ENCODE peak calls at places on chromosomes 11 and 22, in four cellular contexts. O is prostate gland, X is lung, W is H1. F is an unnamed sample.

GRCh38 chr22:26642465-26643367 is 14.7 kb upstream of the MIAT start:
- DNase-seq in O (no peak), W (peak; percentile 64), X (no peak), F (no peak)

GRCh38 chr11:66956689-66957290 is 1.4 kb downstream of the PC start:
- DNase-seq in X (no peak), W (no peak), O (no peak), F (no peak)

GRCh38 chr11:27388869-27389268 is 25.9 kb upstream of the CCDC34 start:
- DNase-seq in X (no peak), W (no peak), O (no peak), F (no peak)

GRCh38 chr11:122646549-122647340 is 8.8 kb upstream of the UBASH3B start:
- DNase-seq in O (no peak), W (no peak), X (no peak), F (no peak)

GRCh38 chr11:16739326-16739875 is 954 bp downstream of the C11orf58 start:
- DNase-seq in X (no peak), O (no peak), W (no peak), F (no peak)

GRCh38 chr11:1234771-1235614 is 12.1 kb downstream of the MUC5B start:
- DNase-seq in O (no peak), X (no peak), W (peak; percentile 36), F (no peak)

GRCh38 chr11:10938650-10939387 is 81.0 kb upstream of the ZBED5 start:
- DNase-seq in O (no peak), W (no peak), X (no peak), F (no peak)

GRCh38 chr11:2591805-2592204 is 108.0 kb downstream of the KCNQ1OT1 start:
- DNase-seq in O (no peak), X (no peak), W (no peak), F (no peak)

GRCh38 chr11:86919557-86920210 is 35.5 kb downstream of the FZD4 start:
- DNase-seq in X (no peak), W (no peak), O (no peak), F (no peak)

GRCh38 chr11:112025682-112026081 is 474 bp downstream of the DLAT start:
- DNase-seq in O (no peak), W (no peak), X (no peak), F (no peak)

GRCh38 chr22:39068033-39068785 is 8.9 kb upstream of the APOBEC3G start:
- DNase-seq in O (no peak), X (no peak), W (no peak), F (no peak)

GRCh38 chr11:118536726-118537125 is 5.7 kb downstream of the TMEM25 start:
- DNase-seq in O (no peak), X (no peak), W (no peak), F (no peak)

GRCh38 chr11:6357222-6357621 is 33.1 kb upstream of the SMPD1 start:
- DNase-seq in O (no peak), X (peak; percentile 34), W (no peak), F (no peak)

GRCh38 chr11:86204356-86204755 is 40.2 kb upstream of the EED start:
- DNase-seq in W (no peak), O (no peak), X (no peak), F (no peak)

GRCh38 chr22:38203090-38203810 is 1.5 kb downstream of the MAFF start:
- DNase-seq in W (peak; percentile 73), O (peak; percentile 78), X (peak; percentile 63), F (no peak)

GRCh38 chr11:34339149-34340064 is 18.4 kb downstream of the ABTB2 start:
- DNase-seq in O (no peak), W (no peak), X (no peak), F (no peak)

GRCh38 chr11:31822604-31823371 is 11.7 kb upstream of the PAX6 start:
- DNase-seq in X (no peak), O (no peak), W (peak; percentile 63), F (no peak)

GRCh38 chr22:28931844-28932561 is 48.6 kb downstream of the ZNRF3 start:
- DNase-seq in W (no peak), O (no peak), X (no peak), F (no peak)

GRCh38 chr11:33542921-33543320 is 157.7 kb downstream of the C11orf91 start:
- DNase-seq in X (peak; percentile 54), O (peak; percentile 8), W (peak; percentile 82), F (no peak)

GRCh38 chr11:38330578-38330977 is 1732.5 kb upstream of the RAG2 start:
- DNase-seq in W (no peak), X (no peak), O (no peak), F (no peak)

GRCh38 chr11:60914620-60915249 is 777 bp downstream of the TMEM109 start:
- DNase-seq in W (peak; percentile 65), O (no peak), X (no peak), F (no peak)

GRCh38 chr11:60913793-60914619 is at the start of gene TMEM109:
- DNase-seq in W (peak; percentile 90), O (peak; percentile 90), X (peak; percentile 87), F (no peak)

GRCh38 chr11:60910711-60911366 is 3.1 kb upstream of the TMEM109 start:
- DNase-seq in X (no peak), W (no peak), O (no peak), F (no peak)

GRCh38 chr11:60912223-60912850 is 1.6 kb upstream of the TMEM109 start:
- DNase-seq in W (no peak), X (no peak), O (no peak), F (no peak)

GRCh38 chr11:60912851-60913550 is 957 bp upstream of the TMEM109 start:
- DNase-seq in W (no peak), O (peak; percentile 56), X (no peak), F (no peak)
- H3K4me3 ChIP-seq in W (no peak overlapping the region), O (peak overlapping the region; percentile 77), X (no peak overlapping the region), F (peak overlapping the region; percentile 77)

DNA sequence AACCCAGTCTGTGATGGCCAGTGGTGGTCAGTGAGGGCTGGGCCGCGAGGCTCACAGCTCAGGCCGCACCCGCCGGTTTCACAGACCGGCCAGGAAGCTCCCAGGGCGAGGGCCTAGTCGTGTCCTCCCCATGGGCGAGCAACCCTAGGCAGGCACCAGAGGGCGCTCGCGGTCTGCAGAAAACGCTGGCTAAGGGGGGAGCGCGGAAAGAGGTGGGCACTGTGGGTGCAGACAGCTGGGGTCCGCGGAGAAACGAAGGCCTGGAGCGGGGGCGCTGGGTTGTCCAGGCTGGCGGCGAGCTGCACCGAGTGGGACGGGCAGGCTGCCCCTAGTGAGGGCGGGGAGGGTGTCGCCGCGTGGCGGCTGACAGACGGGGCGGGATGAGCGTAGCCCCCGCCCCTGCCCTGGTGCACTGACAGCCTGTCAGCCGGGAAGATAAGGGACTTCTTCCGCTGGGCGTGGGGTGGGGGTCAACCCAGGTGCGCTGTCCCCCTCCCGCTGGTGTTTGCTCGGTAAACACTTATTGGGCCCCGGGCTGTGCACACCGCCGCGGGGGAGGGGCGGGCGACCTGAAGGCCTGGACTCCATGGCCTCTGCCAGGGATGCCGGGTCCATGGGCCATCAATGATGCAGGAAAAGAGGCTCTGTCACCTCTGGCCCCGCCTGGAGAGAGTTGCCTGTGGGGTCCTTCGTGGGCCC is 7.5 kb downstream of the GP1BB start:
- DNase-seq in W (peak; percentile 97), O (peak; percentile 79), X (peak; percentile 84), F (no peak)
- H3K4me3 ChIP-seq in W (peak overlapping the region; percentile 29), O (peak overlapping the region; percentile 28), X (no peak overlapping the region), F (no peak overlapping the region)

GRCh38 chr11:68495872-68496271 is 35.3 kb downstream of the PPP6R3 start:
- DNase-seq in W (no peak), O (no peak), X (no peak), F (no peak)

GRCh38 chr11:68498903-68499883 is 38.6 kb downstream of the PPP6R3 start:
- DNase-seq in X (no peak), W (no peak), O (no peak), F (no peak)

GRCh38 chr11:68495330-68495729 is 34.8 kb downstream of the PPP6R3 start:
- DNase-seq in X (no peak), O (no peak), W (no peak), F (no peak)

GRCh38 chr11:68497761-68498160 is 37.2 kb downstream of the PPP6R3 start:
- DNase-seq in O (no peak), X (no peak), W (no peak), F (no peak)

DNA sequence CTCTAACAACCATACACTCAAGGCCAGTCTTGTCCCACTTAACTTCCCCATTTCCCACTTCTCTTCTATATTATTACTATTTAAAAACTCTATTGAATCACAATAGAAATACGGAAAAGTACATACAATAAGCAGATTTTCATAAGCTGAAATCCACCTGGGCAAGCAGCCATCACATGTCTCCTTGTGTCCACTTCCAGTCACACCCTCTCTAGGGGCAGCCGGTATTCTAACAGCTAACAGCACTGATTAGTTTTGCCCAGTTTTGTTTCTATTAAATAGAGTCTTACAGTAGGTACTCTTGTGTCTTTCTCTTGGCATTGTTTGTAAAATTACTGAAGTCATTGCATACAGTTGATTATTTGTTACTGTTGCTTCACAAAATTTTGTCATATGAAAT is 37.8 kb downstream of the PPP6R3 start:
- DNase-seq in O (peak; percentile 42), X (no peak), W (no peak), F (no peak)
- H3K4me3 ChIP-seq in O (no peak overlapping the region), X (no peak overlapping the region), W (no peak overlapping the region), F (no peak overlapping the region)

DNA sequence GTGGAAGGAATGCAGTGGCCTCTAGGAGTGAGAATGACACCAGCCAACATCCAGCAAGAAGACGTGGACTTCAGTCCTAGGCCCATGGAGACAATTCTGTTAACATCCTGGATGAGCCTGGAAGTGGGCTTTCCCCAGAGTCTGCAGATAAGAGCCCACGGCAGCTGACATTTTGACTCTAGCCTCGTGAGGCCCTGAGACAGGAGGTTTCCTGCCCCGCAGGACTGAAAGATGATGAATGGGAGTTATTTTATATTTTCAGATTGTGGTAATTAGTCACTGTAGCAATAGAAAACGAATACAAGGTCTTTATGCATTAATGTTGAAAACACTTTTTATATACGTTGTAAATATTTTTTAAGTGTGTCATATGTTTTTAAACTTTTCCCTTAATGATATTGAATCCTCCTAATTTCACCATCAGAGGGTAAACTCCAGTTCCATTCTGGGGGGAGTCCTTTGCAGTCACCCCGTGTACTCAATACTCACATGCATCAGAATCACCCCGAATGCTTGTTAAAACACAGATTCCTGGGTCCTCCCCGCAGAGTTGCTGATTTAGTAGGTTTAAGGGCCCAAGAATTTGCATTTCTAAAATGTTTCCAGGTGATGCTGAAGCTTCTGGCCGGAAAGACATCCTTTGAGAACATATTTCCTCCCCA is 545 bp upstream of the TPCN2 start:
- DNase-seq in X (no peak), O (no peak), W (no peak), F (no peak)
- H3K4me3 ChIP-seq in X (no peak overlapping the region), O (peak overlapping the region; percentile 89), W (no peak overlapping the region), F (peak overlapping the region; percentile 88)

GRCh38 chr11:15605094-15605493 is 490.4 kb downstream of the INSC start:
- DNase-seq in O (no peak), X (no peak), W (no peak), F (no peak)

GRCh38 chr11:15599376-15599775 is 484.7 kb downstream of the INSC start:
- DNase-seq in W (no peak), O (no peak), X (no peak), F (no peak)

GRCh38 chr11:15602042-15602441 is 487.3 kb downstream of the INSC start:
- DNase-seq in W (no peak), X (no peak), O (no peak), F (no peak)

GRCh38 chr11:15602779-15603178 is 488.1 kb downstream of the INSC start:
- DNase-seq in X (no peak), O (no peak), W (no peak), F (no peak)

GRCh38 chr11:15603208-15603607 is 488.5 kb downstream of the INSC start:
- DNase-seq in W (no peak), O (no peak), X (no peak), F (no peak)
- H3K4me3 ChIP-seq in W (no peak overlapping the region), O (no peak overlapping the region), X (no peak overlapping the region), F (no peak overlapping the region)

GRCh38 chr11:72736452-72737069 is 15.6 kb downstream of the ARAP1 start:
- DNase-seq in O (no peak), W (no peak), X (peak; percentile 76), F (no peak)
- H3K4me3 ChIP-seq in O (no peak overlapping the region), W (no peak overlapping the region), X (no peak overlapping the region), F (no peak overlapping the region)

GRCh38 chr22:46012881-46013281 is 35.9 kb upstream of the WNT7B start:
- DNase-seq in O (no peak), X (no peak), W (no peak), F (no peak)
- H3K4me3 ChIP-seq in O (peak overlapping the region; percentile 53), X (no peak overlapping the region), W (peak overlapping the region; percentile 77), F (peak overlapping the region; percentile 70)